ENCODE peak calls at places on chromosome 6, in six cellular contexts. R, X, Y, K, G and I are unnamed samples. For H3F3A, the result is how much of the 10 kb centered on the place peaks cover.

GRCh38 chr6:111588366-111588765 is 17.3 kb downstream of the TRAF3IP2 start:
- DNase-seq in K (no peak), G (no peak), R (peak), X (no peak), Y (no peak), I (no peak)

GRCh38 chr6:170034294-170034693 is 256.6 kb downstream of the DLL1 start:
- DNase-seq in R (no peak), K (no peak), G (no peak), Y (no peak), X (no peak), I (no peak)

GRCh38 chr6:134750669-134751068 is 199.2 kb downstream of the ALDH8A1 start:
- DNase-seq in R (peak), G (no peak), Y (no peak), K (no peak), X (no peak), I (no peak)

GRCh38 chr6:26272171-26272631 is 92.8 kb upstream of the BTN3A2 start:
- DNase-seq in Y (peak), R (peak), G (peak), K (no peak), X (peak), I (peak)

GRCh38 chr6:64012351-64013060 is 376.9 kb downstream of the PHF3 start:
- DNase-seq in K (peak), R (peak), G (peak), X (peak), Y (peak), I (no peak)

GRCh38 chr6:161195418-161195817 is 78.4 kb downstream of the AGPAT4 start:
- DNase-seq in X (no peak), G (no peak), K (no peak), R (no peak), Y (no peak), I (no peak)

GRCh38 chr6:160386869-160387518 is 38.8 kb downstream of the SLC22A3 start:
- DNase-seq in G (no peak), X (no peak), Y (no peak), K (peak), R (peak), I (peak)

GRCh38 chr6:154605207-154605877 is 94.9 kb upstream of the CNKSR3 start:
- DNase-seq in K (peak), G (no peak), R (no peak), Y (no peak), X (no peak), I (no peak)

GRCh38 chr6:111173946-111174345 is 86.6 kb downstream of the SLC16A10 start:
- DNase-seq in K (no peak), Y (no peak), X (peak), G (no peak), R (no peak), I (no peak)

GRCh38 chr6:82227770-82228169 is 19.8 kb downstream of the IBTK start:
- DNase-seq in K (no peak), Y (no peak), R (no peak), G (peak), X (no peak), I (no peak)

GRCh38 chr6:48689498-48689897 is 578.5 kb upstream of the PTCHD4 start:
- DNase-seq in R (no peak), K (peak), X (no peak), G (no peak), Y (no peak), I (no peak)

GRCh38 chr6:34272022-34272926 is 23.5 kb upstream of the SMIM29 start:
- DNase-seq in K (no peak), R (no peak), Y (no peak), G (no peak), X (peak), I (no peak)

GRCh38 chr6:34982424-34982852 is 93.4 kb downstream of the ANKS1A start:
- DNase-seq in K (peak), Y (peak), G (no peak), R (peak), X (no peak), I (no peak)

GRCh38 chr6:35312076-35312762 is 14.6 kb downstream of the DEF6 start:
- DNase-seq in R (no peak), K (no peak), X (no peak), Y (no peak), G (no peak), I (no peak)

GRCh38 chr6:159149641-159150040 is 19.6 kb upstream of the FNDC1 start:
- DNase-seq in X (no peak), Y (no peak), K (no peak), R (peak), G (no peak), I (no peak)

GRCh38 chr6:22530506-22530905 is 38.9 kb upstream of the HDGFL1 start:
- DNase-seq in K (no peak), Y (no peak), R (no peak), X (no peak), G (no peak), I (no peak)

GRCh38 chr6:5471044-5471443 is 209.7 kb downstream of the FARS2 start:
- DNase-seq in Y (peak), K (peak), G (peak), R (peak), X (peak), I (peak)

GRCh38 chr6:53734473-53735299 is 60.1 kb upstream of the LRRC1 start:
- DNase-seq in Y (peak), K (peak), G (peak), X (peak), R (peak), I (peak)

GRCh38 chr6:126134491-126134890 is 148.2 kb downstream of the TRMT11 start:
- DNase-seq in G (no peak), K (no peak), X (no peak), R (no peak), Y (no peak), I (no peak)

GRCh38 chr6:147970970-147971369 is 371.7 kb upstream of the SASH1 start:
- DNase-seq in X (peak), R (no peak), G (no peak), K (peak), Y (peak), I (no peak)

GRCh38 chr6:30154709-30155521 is 6.1 kb downstream of the TRIM10 start:
- DNase-seq in R (peak), G (peak), Y (no peak), K (peak), X (no peak), I (peak)

GRCh38 chr6:13190391-13190790 is 137.9 kb downstream of the TBC1D7 start:
- DNase-seq in G (no peak), R (peak), X (no peak), Y (no peak), K (no peak), I (no peak)

GRCh38 chr6:88748141-88748540 is 215.3 kb downstream of the RNGTT start:
- DNase-seq in X (no peak), R (peak), K (no peak), Y (no peak), G (no peak), I (no peak)
- H3F3A ChIP-seq in X (under half), R (under half), K (under half), Y (under half), G (under half), I (under half)

GRCh38 chr6:10837009-10837691 is 1.2 kb downstream of the MAK start:
- DNase-seq in R (peak), G (no peak), Y (peak), X (peak), K (peak), I (no peak)
- TF ChIP-seq EZH2 in R (peak), G (no peak), Y (no peak), X (no peak), K (no peak), I (no peak)

DNA sequence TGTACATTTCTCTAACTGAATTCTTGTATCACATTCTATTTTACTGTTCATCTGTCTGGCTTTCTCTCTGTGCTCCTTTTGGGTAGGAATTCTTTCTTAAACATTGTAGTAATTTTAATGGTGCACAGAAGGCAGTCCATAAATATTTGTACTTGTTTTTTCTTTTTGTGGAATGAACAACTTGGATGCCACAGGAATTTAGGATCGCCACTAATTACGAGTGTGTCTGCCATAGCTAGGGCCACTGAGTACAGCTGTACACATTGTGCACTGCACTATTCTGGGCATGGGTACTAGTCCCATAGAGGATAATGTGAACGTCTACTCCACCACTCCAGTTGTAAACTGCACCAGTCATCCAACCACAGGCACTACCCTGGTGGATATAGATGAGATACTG is 39.3 kb upstream of the TMEM200A start:
- DNase-seq in X (no peak), R (no peak), G (no peak), K (no peak), Y (no peak), I (no peak)
- H3F3A ChIP-seq in X (under half), R (under half), G (under half), K (under half), Y (under half), I (under half)

GRCh38 chr6:104956663-104957294 is at the start of gene LIN28B:
- DNase-seq in R (no peak), X (no peak), G (no peak), Y (peak), K (no peak), I (no peak)
- TF ChIP-seq EZH2 in R (peak), X (no peak), G (no peak), Y (no peak), K (no peak), I (no peak)

GRCh38 chr6:45436544-45437440 is 59.1 kb upstream of the SUPT3H start:
- DNase-seq in R (peak), G (no peak), X (no peak), K (peak), Y (no peak), I (no peak)
- H3F3A ChIP-seq in R (half or more), G (under half), X (under half), K (under half), Y (under half), I (under half)

GRCh38 chr6:145212807-145213206 is 522.5 kb downstream of the EPM2A start:
- DNase-seq in G (no peak), K (no peak), Y (no peak), R (no peak), X (no peak), I (no peak)
- TF ChIP-seq EZH2 in G (no peak), K (no peak), Y (no peak), R (no peak), X (no peak), I (no peak)

GRCh38 chr6:36817864-36818263 is 21.4 kb downstream of the CPNE5 start:
- DNase-seq in K (no peak), G (no peak), R (no peak), Y (no peak), X (no peak), I (no peak)

GRCh38 chr6:36820700-36821580 is 18.3 kb downstream of the CPNE5 start:
- DNase-seq in Y (peak), K (no peak), X (peak), G (no peak), R (peak), I (peak)

GRCh38 chr6:36815962-36816735 is 23.1 kb downstream of the CPNE5 start:
- DNase-seq in R (no peak), G (no peak), K (no peak), X (no peak), Y (no peak), I (no peak)

GRCh38 chr6:36818741-36819140 is 20.5 kb downstream of the CPNE5 start:
- DNase-seq in X (no peak), K (no peak), G (no peak), R (no peak), Y (no peak), I (no peak)

GRCh38 chr6:36817176-36817817 is 21.9 kb downstream of the CPNE5 start:
- DNase-seq in K (no peak), G (no peak), X (no peak), Y (no peak), R (no peak), I (no peak)
- H3F3A ChIP-seq in K (under half), G (under half), X (under half), Y (under half), R (under half), I (under half)

GRCh38 chr6:41409489-41409888 is 74.1 kb downstream of the NCR2 start:
- DNase-seq in X (no peak), G (no peak), R (no peak), K (no peak), Y (no peak), I (no peak)
- TF ChIP-seq EZH2 in X (peak), G (no peak), R (no peak), K (no peak), Y (no peak), I (no peak)

GRCh38 chr6:87920245-87920644 is 127.4 kb upstream of the SPACA1 start:
- DNase-seq in K (no peak), R (no peak), Y (no peak), X (no peak), G (no peak), I (no peak)
- H3F3A ChIP-seq in K (under half), R (under half), Y (under half), X (under half), G (under half), I (under half)